ENCODE peak calls at places on chromosome 1, in seven cellular contexts. G, Z, Y, C, E, K and P are unnamed samples.

GRCh38 chr1:21869620-21870121 is 57.6 kb downstream of the LDLRAD2 start:
- DNase-seq in G (no peak), Z (no peak), Y (peak), C (peak), E (peak), K (peak), P (peak)

GRCh38 chr1:221741364-221741970 is 422 bp downstream of the DUSP10 start:
- DNase-seq in G (no peak), Z (peak), Y (peak), C (no peak), E (peak), K (peak), P (no peak)

GRCh38 chr1:34360574-34360973 is 183.9 kb downstream of the C1orf94 start:
- DNase-seq in G (no peak), Z (no peak), Y (no peak), C (no peak), E (no peak), K (peak), P (no peak)

GRCh38 chr1:180213401-180214177 is 16.5 kb upstream of the LHX4 start:
- DNase-seq in G (peak), Z (peak), Y (no peak), C (no peak), E (peak), K (no peak), P (no peak)

GRCh38 chr1:235584973-235585372 is 64.6 kb downstream of the GNG4 start:
- DNase-seq in G (no peak), Z (no peak), Y (no peak), C (no peak), E (no peak), K (no peak), P (no peak)

GRCh38 chr1:221743416-221744208 is 1.7 kb upstream of the DUSP10 start:
- DNase-seq in G (peak), Z (no peak), Y (peak), C (no peak), E (no peak), K (no peak), P (no peak)

GRCh38 chr1:80194221-80194620 is 1187.7 kb upstream of the ADGRL4 start:
- DNase-seq in G (no peak), Z (no peak), Y (no peak), C (no peak), E (no peak), K (no peak), P (no peak)

GRCh38 chr1:246725191-246725590 is 982 bp downstream of the SCCPDH start:
- DNase-seq in G (no peak), Z (no peak), Y (no peak), C (no peak), E (no peak), K (no peak), P (no peak)

GRCh38 chr1:244226440-244226839 is 175.4 kb downstream of the ZBTB18 start:
- DNase-seq in G (no peak), Z (no peak), Y (no peak), C (no peak), E (no peak), K (no peak), P (no peak)

GRCh38 chr1:15951341-15952153 is 24.4 kb downstream of the ZBTB17 start:
- DNase-seq in G (peak), Z (peak), Y (no peak), C (no peak), E (no peak), K (no peak), P (no peak)

GRCh38 chr1:95584315-95584714 is 350.3 kb downstream of the RWDD3 start:
- DNase-seq in G (no peak), Z (no peak), Y (no peak), C (no peak), E (no peak), K (no peak), P (no peak)

GRCh38 chr1:218339267-218339831 is 5.8 kb upstream of the TGFB2 start:
- DNase-seq in G (no peak), Z (no peak), Y (no peak), C (no peak), E (no peak), K (no peak), P (no peak)

GRCh38 chr1:155309423-155310021 is 856 bp downstream of the FDPS start:
- DNase-seq in G (peak), Z (no peak), Y (peak), C (no peak), E (peak), K (peak), P (no peak)

GRCh38 chr1:204443871-204444581 is 32.4 kb upstream of the PPP1R15B start:
- DNase-seq in G (no peak), Z (no peak), Y (no peak), C (no peak), E (no peak), K (no peak), P (no peak)

GRCh38 chr1:195851804-195852203 is 756.4 kb downstream of the KCNT2 start:
- DNase-seq in G (no peak), Z (no peak), Y (no peak), C (no peak), E (no peak), K (no peak), P (no peak)

GRCh38 chr1:168261390-168261789 is 19.3 kb upstream of the TBX19 start:
- DNase-seq in G (no peak), Z (no peak), Y (no peak), C (no peak), E (no peak), K (no peak), P (no peak)

GRCh38 chr1:119768778-119769177 is at the start of gene HMGCS2:
- DNase-seq in G (no peak), Z (no peak), Y (peak), C (no peak), E (no peak), K (no peak), P (no peak)

GRCh38 chr1:27759236-27759635 is 13.8 kb upstream of the STX12 start:
- DNase-seq in G (no peak), Z (no peak), Y (no peak), C (no peak), E (no peak), K (no peak), P (no peak)

GRCh38 chr1:82091729-82092128 is 291.0 kb downstream of the ADGRL2 start:
- DNase-seq in G (peak), Z (no peak), Y (no peak), C (no peak), E (no peak), K (no peak), P (no peak)

GRCh38 chr1:22024485-22025367 is 23.3 kb downstream of the CELA3A start:
- DNase-seq in G (peak), Z (peak), Y (peak), C (peak), E (peak), K (peak), P (no peak)

GRCh38 chr1:161763522-161764098 is 2.5 kb upstream of the ATF6 start:
- DNase-seq in G (peak), Z (peak), Y (peak), C (no peak), E (no peak), K (no peak), P (no peak)

GRCh38 chr1:218030846-218031245 is 254.2 kb upstream of the RRP15 start:
- DNase-seq in G (no peak), Z (no peak), Y (no peak), C (no peak), E (no peak), K (no peak), P (no peak)

GRCh38 chr1:232472485-232473041 is 157.4 kb downstream of the SIPA1L2 start:
- DNase-seq in G (no peak), Z (no peak), Y (no peak), C (peak), E (no peak), K (no peak), P (no peak)

DNA sequence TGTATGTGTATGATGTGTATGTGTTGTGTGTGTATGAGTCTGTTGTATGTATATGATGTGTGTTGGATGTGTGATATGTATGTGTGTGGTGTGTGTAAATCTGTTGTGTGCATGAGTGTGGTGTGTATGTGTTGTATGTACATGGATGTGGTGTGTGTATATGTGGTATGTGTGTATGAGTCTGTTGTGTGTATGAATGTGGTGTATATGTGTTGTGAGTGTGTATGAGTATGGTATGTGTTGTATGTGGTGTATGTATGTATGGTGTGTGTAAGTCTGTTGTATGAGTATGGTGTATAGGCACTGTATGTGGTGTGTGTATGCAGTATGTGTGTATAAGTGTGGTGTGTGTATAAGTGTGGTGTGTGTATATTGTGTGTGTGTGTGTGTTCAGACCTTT is 95.0 kb downstream of the PLXNA2 start:
- DNase-seq in G (no peak), Z (no peak), Y (no peak), C (no peak), E (no peak), K (no peak), P (no peak)
- H3K27ac ChIP-seq in G (no peak), Z (no peak), Y (no peak), C (no peak), E (no peak), K (no peak), P (no peak)

GRCh38 chr1:32101233-32101681 is 6.6 kb upstream of the KPNA6 start:
- DNase-seq in G (peak), Z (no peak), Y (no peak), C (no peak), E (no peak), K (no peak), P (no peak)
- H3K27ac ChIP-seq in G (no peak), Z (peak), Y (no peak), C (peak), E (no peak), K (no peak), P (no peak)

DNA sequence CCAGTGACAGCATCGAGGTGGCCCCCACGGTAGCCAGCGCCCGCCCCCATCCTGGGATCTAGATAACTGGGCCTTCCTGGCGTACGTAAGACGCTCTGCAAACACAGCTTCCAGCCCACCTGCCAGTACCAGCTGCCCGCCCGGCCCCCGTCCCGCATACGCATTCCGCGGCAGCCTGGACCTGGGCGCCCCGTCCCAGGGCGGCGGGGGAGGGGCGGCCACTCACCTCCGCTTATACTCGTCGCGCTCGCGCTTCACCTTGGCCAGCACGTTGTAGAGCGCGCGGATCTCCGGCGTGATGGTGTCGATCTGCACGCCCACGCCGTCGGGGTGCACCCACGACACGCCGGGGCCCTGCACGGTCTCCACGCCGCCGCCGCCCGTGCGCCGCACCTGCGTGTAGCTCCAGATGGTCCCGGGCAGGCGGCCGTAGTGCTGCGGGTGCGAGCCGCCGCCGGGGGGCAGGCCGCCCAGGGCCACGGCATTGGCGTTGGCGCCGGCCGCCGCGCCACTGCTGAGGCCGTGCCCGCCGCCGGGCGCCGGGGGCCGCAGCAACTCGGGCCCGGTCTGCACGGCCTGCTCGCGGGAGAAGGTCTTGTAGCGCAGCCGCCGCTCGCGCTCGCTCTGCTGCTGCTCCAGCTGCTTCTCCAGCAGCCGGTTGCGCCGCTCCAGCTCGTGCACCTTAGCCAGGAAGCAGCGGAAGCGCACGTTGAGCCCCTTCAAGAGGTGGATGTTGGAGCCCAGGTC is 861 bp downstream of the IFFO2 start:
- DNase-seq in G (peak), Z (peak), Y (peak), C (no peak), E (peak), K (peak), P (no peak)
- H3K27ac ChIP-seq in G (no peak), Z (peak), Y (peak), C (no peak), E (peak), K (no peak), P (no peak)

GRCh38 chr1:19637606-19638005 is 6.5 kb upstream of the NBL1 start:
- DNase-seq in G (no peak), Z (no peak), Y (no peak), C (no peak), E (no peak), K (no peak), P (no peak)
- H3K27ac ChIP-seq in G (no peak), Z (no peak), Y (no peak), C (no peak), E (no peak), K (no peak), P (no peak)